ENCODE peak calls at places on chromosomes 1 and 21, in nine cellular contexts. E is GM23338, H is Panc1, N is fibroblast of pulmonary artery, S is prostate gland, D is heart right ventricle, G is left lung, I is WTC11, K is neural crest cell. M is an unnamed sample.

GRCh38 chr1:24929091-24929875 is 793 bp downstream of the RUNX3 start:
- DNase-seq in E (peak; percentile 61), H (no peak), N (no peak), S (no peak), D (no peak), G (peak; percentile 86), I (peak; percentile 58), K (no peak), M (no peak)

GRCh38 chr1:107309962-107310361 is 169.1 kb downstream of the NTNG1 start:
- DNase-seq in E (no peak), H (no peak), N (no peak), S (no peak), D (no peak), G (no peak), I (no peak), K (no peak), M (no peak)

GRCh38 chr1:201014816-201015200 is 8.7 kb downstream of the KIF21B start:
- DNase-seq in E (no peak), H (no peak), N (no peak), S (no peak), D (no peak), G (no peak), I (no peak), K (no peak), M (no peak)

GRCh38 chr1:240823357-240823756 is 211.4 kb upstream of the GREM2 start:
- DNase-seq in E (no peak), H (no peak), N (no peak), S (no peak), D (no peak), G (peak; percentile 71), I (no peak), K (no peak), M (no peak)

GRCh38 chr1:220189750-220190347 is 82.4 kb downstream of the RAB3GAP2 start:
- DNase-seq in E (no peak), H (no peak), N (peak; percentile 59), S (no peak), D (no peak), G (no peak), I (no peak), K (no peak), M (peak; percentile 40)

GRCh38 chr1:121525355-121525754 is 340.6 kb downstream of the SRGAP2C start:
- DNase-seq in E (no peak), H (no peak), N (no peak), S (no peak), D (no peak), G (no peak), I (no peak), K (no peak), M (no peak)

GRCh38 chr1:181089017-181089776 is 697 bp downstream of the IER5 start:
- DNase-seq in E (peak; percentile 53), H (no peak), N (no peak), S (no peak), D (peak; percentile 35), G (peak; percentile 87), I (no peak), K (peak; percentile 40), M (no peak)

GRCh38 chr1:93474291-93474690 is 26.4 kb downstream of the FNBP1L start:
- DNase-seq in E (no peak), H (no peak), N (no peak), S (no peak), D (no peak), G (no peak), I (no peak), K (no peak), M (no peak)

GRCh38 chr21:32481875-32482408 is 69.4 kb downstream of the EVA1C start:
- DNase-seq in E (no peak), H (no peak), N (no peak), S (no peak), D (no peak), G (no peak), I (no peak), K (no peak), M (no peak)

GRCh38 chr21:39863111-39863510 is 4.1 kb upstream of the PCP4 start:
- DNase-seq in E (no peak), H (no peak), N (no peak), S (no peak), D (no peak), G (no peak), I (no peak), K (no peak), M (no peak)

GRCh38 chr1:10387611-10388386 is 11.1 kb upstream of the PGD start:
- DNase-seq in E (peak; percentile 50), H (no peak), N (peak; percentile 83), S (no peak), D (peak; percentile 30), G (no peak), I (no peak), K (no peak), M (peak; percentile 77)

GRCh38 chr1:228004887-228005462 is 1.8 kb upstream of the WNT3A start:
- DNase-seq in E (peak; percentile 43), H (no peak), N (no peak), S (no peak), D (peak; percentile 4), G (no peak), I (no peak), K (no peak), M (no peak)

GRCh38 chr21:44520326-44521300 is 19.4 kb downstream of the KRTAP10-1 start:
- DNase-seq in E (no peak), H (no peak), N (no peak), S (no peak), D (peak; percentile 4), G (no peak), I (peak; percentile 11), K (no peak), M (no peak)

GRCh38 chr21:16678479-16678878 is 834.4 kb upstream of the CXADR start:
- DNase-seq in E (no peak), H (no peak), N (no peak), S (no peak), D (no peak), G (no peak), I (no peak), K (no peak), M (no peak)

GRCh38 chr1:37071829-37072228 is 37.5 kb upstream of the GRIK3 start:
- DNase-seq in E (no peak), H (no peak), N (no peak), S (no peak), D (peak; percentile 18), G (no peak), I (no peak), K (no peak), M (no peak)

GRCh38 chr1:219555802-219556201 is 57.1 kb downstream of the ZC3H11B start:
- DNase-seq in E (no peak), H (no peak), N (peak; percentile 92), S (peak; percentile 29), D (no peak), G (no peak), I (no peak), K (no peak), M (peak; percentile 11)

GRCh38 chr1:206469411-206469932 is 804 bp upstream of the IKBKE start:
- DNase-seq in E (peak; percentile 9), H (no peak), N (no peak), S (no peak), D (no peak), G (no peak), I (no peak), K (no peak), M (no peak)

GRCh38 chr1:26126321-26127084 is 14.9 kb downstream of the PDIK1L start:
- DNase-seq in E (no peak), H (no peak), N (peak; percentile 62), S (peak; percentile 44), D (no peak), G (no peak), I (no peak), K (no peak), M (peak; percentile 51)

DNA sequence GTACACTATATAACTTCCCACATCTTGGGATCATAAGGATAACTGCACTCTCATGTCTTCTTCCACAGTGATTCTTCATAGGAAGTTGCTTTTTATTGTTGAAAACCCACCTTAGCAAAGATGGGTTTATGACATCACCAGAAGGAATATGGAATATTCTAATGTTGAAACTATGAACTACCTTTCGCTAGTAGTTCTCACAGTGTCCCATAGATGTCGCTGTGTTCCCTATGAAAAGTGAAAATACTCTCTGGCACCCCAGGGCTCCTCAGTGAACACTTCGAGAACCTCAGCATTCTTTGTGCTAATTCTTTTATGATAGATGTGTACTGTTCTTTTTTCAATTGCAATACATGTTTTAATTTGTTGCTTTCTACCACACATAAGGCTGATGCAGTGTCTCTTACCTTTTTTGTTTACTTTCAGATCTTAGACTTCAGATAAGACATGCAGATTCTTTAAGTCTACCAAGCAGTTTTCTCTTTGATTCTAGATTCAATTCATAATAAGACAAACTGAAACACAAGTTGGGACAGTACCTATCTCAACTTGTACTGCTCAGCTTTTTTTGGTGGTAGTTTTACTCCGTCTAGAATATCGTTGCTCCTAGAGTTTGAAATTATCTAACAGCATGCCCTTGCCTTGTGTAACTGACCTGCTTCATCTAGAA is 90.8 kb downstream of the GTF2B start:
- DNase-seq in E (peak; percentile 60), H (peak; percentile 15), N (peak; percentile 51), S (no peak), D (no peak), G (no peak), I (no peak), K (no peak), M (peak; percentile 50)
- TF ChIP-seq CTCF in E (peak; percentile 66), H (peak; percentile 82), N (peak; percentile 59), S (peak; percentile 34), D (peak; percentile 24), G (peak; percentile 54), I (peak; percentile 54), K (peak; percentile 62), M (peak; percentile 74)

GRCh38 chr1:53467391-53467790 is 8.2 kb downstream of the DMRTB1 start:
- DNase-seq in E (no peak), H (no peak), N (no peak), S (no peak), D (no peak), G (no peak), I (no peak), K (no peak), M (no peak)
- TF ChIP-seq CTCF in E (no peak), H (no peak), N (no peak), S (no peak), D (no peak), G (no peak), I (no peak), K (no peak), M (no peak)

DNA sequence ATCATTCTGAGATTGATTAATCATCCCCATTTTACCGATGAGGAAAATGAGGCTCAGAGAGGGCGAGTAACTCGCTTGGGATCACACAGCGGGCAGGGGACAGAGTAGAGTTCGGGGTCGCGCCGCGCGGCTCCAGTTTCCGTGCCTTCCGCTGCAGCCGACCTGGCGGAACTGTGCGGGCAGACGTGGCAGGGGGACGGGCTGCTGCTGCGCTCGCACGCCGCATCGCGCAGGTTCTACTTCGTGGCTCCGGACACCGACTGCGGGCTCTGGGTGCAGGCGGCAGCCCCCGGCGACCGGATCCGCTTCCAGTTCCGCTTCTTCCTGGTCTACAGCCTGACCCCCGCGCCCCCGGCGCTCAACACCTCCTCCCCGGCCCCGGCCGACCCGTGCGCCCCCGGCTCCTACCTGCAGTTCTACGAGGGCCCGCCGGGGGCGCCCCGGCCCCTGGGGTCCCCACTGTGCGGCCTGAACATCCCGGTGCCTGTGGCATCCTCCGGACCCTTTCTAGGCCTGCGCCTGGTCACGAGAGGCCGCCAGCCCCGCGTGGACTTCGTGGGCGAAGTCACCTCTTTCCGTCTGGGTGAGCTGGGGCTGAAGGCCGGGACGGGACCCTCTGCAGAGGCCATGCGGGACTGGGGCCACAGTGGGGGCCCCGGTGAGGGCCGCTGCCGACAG is 2.3 kb downstream of the LDLRAD2 start:
- DNase-seq in E (peak; percentile 89), H (no peak), N (no peak), S (no peak), D (no peak), G (no peak), I (peak; percentile 82), K (peak; percentile 60), M (peak; percentile 22)
- TF ChIP-seq CTCF in E (peak; percentile 69), H (no peak), N (peak; percentile 30), S (peak; percentile 53), D (peak; percentile 48), G (peak; percentile 42), I (peak; percentile 97), K (peak; percentile 79), M (peak; percentile 69)

GRCh38 chr1:5620997-5621396 is 371.2 kb downstream of the NPHP4 start:
- DNase-seq in E (no peak), H (no peak), N (no peak), S (no peak), D (no peak), G (no peak), I (peak; percentile 21), K (peak; percentile 25), M (no peak)
- TF ChIP-seq CTCF in E (no peak), H (peak; percentile 74), N (no peak), S (peak; percentile 63), D (no peak), G (no peak), I (no peak), K (peak; percentile 74), M (no peak)